ENCODE peak calls at places on chromosomes 5 and 9, in seven cellular contexts. C is AG04450; A is amniotic stem cell; Y is SW 1271; P is fibroblast of the aortic adventitia; R is effector memory CD8-positive, alpha-beta T cell; T is activated CD8-positive, alpha-beta memory T cell treated with anti-CD3 and anti-CD28 coated beads, Interleukin-2, amount 50 U/mL, for 48 hours. Q is an unnamed sample.

GRCh38 chr5:180352116-180352975 is 790 bp downstream of the GFPT2 start:
- DNase-seq in C (no peak), A (no peak), Y (no peak), P (peak), R (no peak), T (no peak), Q (peak)

GRCh38 chr9:117796681-117797080 is 92.5 kb downstream of the TLR4 start:
- DNase-seq in C (no peak), A (no peak), Y (no peak), P (peak), R (no peak), T (no peak), Q (peak)

GRCh38 chr9:132074736-132075135 is 4.9 kb downstream of the MED27 start:
- DNase-seq in C (no peak), A (peak), Y (no peak), P (peak), R (no peak), T (no peak), Q (peak)

GRCh38 chr9:86387376-86387775 is 33.2 kb upstream of the TUT7 start:
- DNase-seq in C (no peak), A (no peak), Y (no peak), P (no peak), R (no peak), T (no peak), Q (no peak)

GRCh38 chr5:132009706-132010405 is 1.6 kb downstream of the ACSL6 start:
- DNase-seq in C (no peak), A (no peak), Y (no peak), P (no peak), R (no peak), T (peak), Q (no peak)

GRCh38 chr5:137954131-137954879 is 65.0 kb downstream of the PKD2L2 start:
- DNase-seq in C (peak), A (peak), Y (peak), P (peak), R (no peak), T (no peak), Q (peak)

GRCh38 chr9:115462623-115463022 is 344.7 kb upstream of the TNC start:
- DNase-seq in C (no peak), A (no peak), Y (no peak), P (no peak), R (no peak), T (no peak), Q (no peak)

GRCh38 chr9:114364528-114365041 is 23.2 kb downstream of the AKNA start:
- DNase-seq in C (no peak), A (no peak), Y (no peak), P (no peak), R (no peak), T (no peak), Q (peak)

GRCh38 chr9:124079176-124079925 is 67.8 kb downstream of the LHX2 start:
- DNase-seq in C (peak), A (no peak), Y (peak), P (no peak), R (no peak), T (no peak), Q (peak)

GRCh38 chr5:124528838-124529237 is 217.6 kb downstream of the ZNF608 start:
- DNase-seq in C (no peak), A (no peak), Y (no peak), P (no peak), R (no peak), T (no peak), Q (peak)